ENCODE peak calls at places on chromosomes 11 and 22, in four cellular contexts. One of them, this sample, is unnamed. For H3K4me1, the result is how much of the 10 kb centered on the place peaks cover.

GRCh38 chr11:92735039-92735438 is 234.4 kb upstream of the MTNR1B start:
- DNase-seq in OCI-LY7: no peak
- DNase-seq in A673: peak
- DNase-seq in Peyer's patch: no peak
- DNase-seq in this sample: no peak

GRCh38 chr22:33757443-33758124 is 162.7 kb downstream of the LARGE1 start:
- DNase-seq in OCI-LY7: no peak
- DNase-seq in A673: no peak
- DNase-seq in Peyer's patch: no peak
- DNase-seq in this sample: no peak

GRCh38 chr11:44329472-44330230 is 19.7 kb upstream of the ALX4 start:
- DNase-seq in OCI-LY7: no peak
- DNase-seq in A673: no peak
- DNase-seq in Peyer's patch: no peak
- DNase-seq in this sample: no peak

GRCh38 chr22:39622881-39623367 is 52.4 kb downstream of the CACNA1I start:
- DNase-seq in OCI-LY7: no peak
- DNase-seq in A673: peak
- DNase-seq in Peyer's patch: peak
- DNase-seq in this sample: no peak

GRCh38 chr22:21936151-21936778 is 16.4 kb downstream of the PPM1F start:
- DNase-seq in OCI-LY7: no peak
- DNase-seq in A673: no peak
- DNase-seq in Peyer's patch: no peak
- DNase-seq in this sample: no peak

GRCh38 chr11:8989411-8989810 is 14.4 kb downstream of the NRIP3 start:
- DNase-seq in OCI-LY7: no peak
- DNase-seq in A673: no peak
- DNase-seq in Peyer's patch: no peak
- DNase-seq in this sample: no peak

GRCh38 chr22:19889951-19890350 is 35.3 kb upstream of the GNB1L start:
- DNase-seq in OCI-LY7: peak
- DNase-seq in A673: no peak
- DNase-seq in Peyer's patch: no peak
- DNase-seq in this sample: peak

GRCh38 chr11:22177186-22177585 is 15.7 kb upstream of the ANO5 start:
- DNase-seq in OCI-LY7: no peak
- DNase-seq in A673: no peak
- DNase-seq in Peyer's patch: no peak
- DNase-seq in this sample: no peak

GRCh38 chr11:70077411-70078094 is 564 bp upstream of the ANO1 start:
- DNase-seq in OCI-LY7: no peak
- DNase-seq in A673: no peak
- DNase-seq in Peyer's patch: no peak
- DNase-seq in this sample: no peak

GRCh38 chr11:70078796-70079616 is 889 bp downstream of the ANO1 start:
- DNase-seq in OCI-LY7: no peak
- DNase-seq in A673: no peak
- DNase-seq in Peyer's patch: no peak
- DNase-seq in this sample: peak

GRCh38 chr11:70080763-70081162 is 2.6 kb downstream of the ANO1 start:
- DNase-seq in OCI-LY7: no peak
- DNase-seq in A673: no peak
- DNase-seq in Peyer's patch: no peak
- DNase-seq in this sample: no peak

GRCh38 chr11:70078095-70078795 is at the start of gene ANO1:
- DNase-seq in OCI-LY7: no peak
- DNase-seq in A673: no peak
- DNase-seq in Peyer's patch: no peak
- DNase-seq in this sample: no peak

DNA sequence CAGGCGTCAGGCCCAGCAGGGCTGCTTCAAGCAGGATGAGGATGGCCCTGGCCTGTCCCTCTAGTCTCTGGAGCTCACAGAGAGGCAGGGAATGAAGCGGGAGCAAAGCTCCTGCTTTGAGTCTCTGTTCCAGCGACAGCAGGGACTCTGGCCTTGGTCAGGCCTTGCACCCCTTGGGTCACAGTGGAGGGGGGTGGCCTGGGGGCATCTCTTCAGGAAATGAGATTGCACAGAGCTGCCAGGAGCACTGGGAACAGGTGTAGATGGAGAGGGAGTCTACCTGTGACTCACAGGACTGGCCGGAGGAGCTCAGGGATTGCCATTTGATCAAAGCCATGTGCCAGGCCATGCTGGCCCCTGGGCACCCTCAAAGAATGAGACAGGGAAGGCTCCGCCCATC is 1.6 kb downstream of the ANO1 start:
- DNase-seq in OCI-LY7: no peak
- DNase-seq in A673: no peak
- DNase-seq in Peyer's patch: no peak
- DNase-seq in this sample: no peak
- H3K27ac ChIP-seq in OCI-LY7: no peak
- H3K27ac ChIP-seq in A673: no peak
- H3K27ac ChIP-seq in Peyer's patch: no peak
- H3K27ac ChIP-seq in this sample: peak

GRCh38 chr11:61587951-61588695 is 7.2 kb upstream of the SYT7 start:
- DNase-seq in OCI-LY7: peak
- DNase-seq in A673: peak
- DNase-seq in Peyer's patch: peak
- DNase-seq in this sample: peak
- H3K4me3 ChIP-seq in OCI-LY7: no peak
- H3K4me3 ChIP-seq in A673: peak
- H3K4me3 ChIP-seq in Peyer's patch: peak
- H3K4me3 ChIP-seq in this sample: peak

DNA sequence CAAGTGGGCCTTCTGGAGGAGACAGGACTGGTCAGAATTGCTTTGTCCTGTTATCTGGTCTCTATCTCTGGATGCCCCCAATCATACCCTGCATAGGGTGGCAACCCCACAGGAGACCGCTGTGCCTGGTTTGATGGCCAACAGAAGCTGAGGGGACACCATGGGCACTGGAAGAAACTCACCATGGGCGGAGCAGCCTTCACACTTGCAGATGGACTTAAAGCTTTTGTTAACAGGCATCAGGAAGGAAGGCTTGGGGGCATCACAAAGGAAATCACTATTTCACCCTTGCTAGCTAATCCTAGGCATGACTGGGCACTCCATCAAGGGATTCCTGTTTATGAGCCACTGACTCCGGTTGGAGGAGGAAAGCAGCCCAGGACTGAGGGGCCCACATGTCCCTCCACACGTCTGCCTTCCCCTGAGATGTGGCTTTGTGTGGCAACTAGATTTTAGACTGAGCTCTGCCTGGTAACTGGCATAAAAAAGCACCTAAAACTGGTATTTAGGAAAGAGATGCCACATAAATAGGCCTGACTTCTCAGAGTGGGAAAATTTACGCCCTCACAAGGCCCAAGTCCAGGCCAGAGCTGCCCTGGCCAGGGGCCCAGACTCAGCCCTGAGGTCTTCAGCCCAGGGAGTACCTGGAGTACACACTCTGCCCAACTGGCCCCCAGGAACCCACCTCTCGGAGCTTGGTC is 57.0 kb upstream of the LYVE1 start:
- DNase-seq in OCI-LY7: no peak
- DNase-seq in A673: no peak
- DNase-seq in Peyer's patch: no peak
- DNase-seq in this sample: no peak
- H3K4me1 ChIP-seq in OCI-LY7: under half
- H3K4me1 ChIP-seq in A673: under half
- H3K4me1 ChIP-seq in Peyer's patch: under half
- H3K4me1 ChIP-seq in this sample: under half

GRCh38 chr11:76318744-76319384 is 62.1 kb downstream of the THAP12 start:
- DNase-seq in OCI-LY7: peak
- DNase-seq in A673: peak
- DNase-seq in Peyer's patch: peak
- DNase-seq in this sample: peak
- H3K27ac ChIP-seq in OCI-LY7: no peak
- H3K27ac ChIP-seq in A673: no peak
- H3K27ac ChIP-seq in Peyer's patch: no peak
- H3K27ac ChIP-seq in this sample: no peak

GRCh38 chr11:14144905-14145304 is 182.4 kb downstream of the SPON1 start:
- DNase-seq in OCI-LY7: no peak
- DNase-seq in A673: no peak
- DNase-seq in Peyer's patch: no peak
- DNase-seq in this sample: no peak

GRCh38 chr11:14137282-14137681 is 174.8 kb downstream of the SPON1 start:
- DNase-seq in OCI-LY7: no peak
- DNase-seq in A673: no peak
- DNase-seq in Peyer's patch: no peak
- DNase-seq in this sample: no peak

GRCh38 chr11:14136561-14136960 is 174.0 kb downstream of the SPON1 start:
- DNase-seq in OCI-LY7: no peak
- DNase-seq in A673: no peak
- DNase-seq in Peyer's patch: no peak
- DNase-seq in this sample: no peak

DNA sequence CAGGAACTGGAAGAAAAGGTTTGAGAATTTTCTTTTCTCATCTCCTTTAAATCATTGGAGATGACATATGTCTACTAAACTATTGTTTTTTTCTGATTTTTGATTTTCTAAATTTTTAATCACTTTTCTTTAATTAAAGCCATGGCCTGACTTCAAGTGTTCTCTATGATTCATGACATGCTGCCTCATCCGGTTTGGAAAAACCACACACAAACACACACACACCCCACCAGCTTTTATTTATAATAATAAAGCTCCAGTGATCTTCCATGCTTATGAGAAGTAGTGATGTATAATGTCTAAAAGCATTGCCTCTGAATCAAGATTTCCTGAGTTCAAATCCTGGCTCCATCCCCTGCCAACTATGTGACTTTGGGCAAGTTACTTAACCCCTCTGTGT is 179.2 kb downstream of the SPON1 start:
- DNase-seq in OCI-LY7: no peak
- DNase-seq in A673: no peak
- DNase-seq in Peyer's patch: no peak
- DNase-seq in this sample: no peak
- H3K4me3 ChIP-seq in OCI-LY7: no peak
- H3K4me3 ChIP-seq in A673: no peak
- H3K4me3 ChIP-seq in Peyer's patch: no peak
- H3K4me3 ChIP-seq in this sample: no peak

GRCh38 chr22:49534386-49534785 is 293.3 kb downstream of the BRD1 start:
- DNase-seq in OCI-LY7: no peak
- DNase-seq in A673: no peak
- DNase-seq in Peyer's patch: no peak
- DNase-seq in this sample: peak
- H3K4me1 ChIP-seq in OCI-LY7: under half
- H3K4me1 ChIP-seq in A673: under half
- H3K4me1 ChIP-seq in Peyer's patch: under half
- H3K4me1 ChIP-seq in this sample: under half

GRCh38 chr11:126268708-126269579 is at the start of the genes FOXRED1 and SRPRA:
- DNase-seq in OCI-LY7: peak
- DNase-seq in A673: peak
- DNase-seq in Peyer's patch: peak
- DNase-seq in this sample: peak

GRCh38 chr11:126265801-126266200 is 2.9 kb downstream of the SRPRA start:
- DNase-seq in OCI-LY7: no peak
- DNase-seq in A673: peak
- DNase-seq in Peyer's patch: no peak
- DNase-seq in this sample: no peak

GRCh38 chr11:126268361-126268707 is 361 bp downstream of the SRPRA start:
- DNase-seq in OCI-LY7: peak
- DNase-seq in A673: no peak
- DNase-seq in Peyer's patch: no peak
- DNase-seq in this sample: no peak

GRCh38 chr11:126263489-126263888 is 5.2 kb downstream of the SRPRA start:
- DNase-seq in OCI-LY7: no peak
- DNase-seq in A673: no peak
- DNase-seq in Peyer's patch: no peak
- DNase-seq in this sample: no peak

DNA sequence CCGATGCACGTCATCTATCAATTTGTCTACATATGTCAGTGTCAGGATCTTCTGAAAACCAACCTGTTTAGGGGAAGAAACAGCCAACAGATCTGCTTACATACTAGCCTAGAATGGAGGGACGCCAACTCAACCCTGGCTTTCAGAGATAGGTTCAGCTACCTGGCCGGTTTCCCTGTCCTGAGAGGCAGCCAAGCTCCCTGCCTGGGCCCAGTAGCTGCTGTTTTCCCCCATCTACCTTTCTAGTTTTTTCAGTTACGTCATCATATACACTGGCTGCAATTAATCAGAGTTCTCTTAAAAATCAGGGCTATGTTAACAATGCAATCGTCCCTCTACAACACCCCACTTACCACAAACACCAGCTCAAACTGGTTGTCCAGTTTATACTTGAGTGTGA is 1.0 kb downstream of the SRPRA start:
- DNase-seq in OCI-LY7: no peak
- DNase-seq in A673: no peak
- DNase-seq in Peyer's patch: no peak
- DNase-seq in this sample: no peak
- H3K27ac ChIP-seq in OCI-LY7: peak
- H3K27ac ChIP-seq in A673: peak
- H3K27ac ChIP-seq in Peyer's patch: peak
- H3K27ac ChIP-seq in this sample: peak

DNA sequence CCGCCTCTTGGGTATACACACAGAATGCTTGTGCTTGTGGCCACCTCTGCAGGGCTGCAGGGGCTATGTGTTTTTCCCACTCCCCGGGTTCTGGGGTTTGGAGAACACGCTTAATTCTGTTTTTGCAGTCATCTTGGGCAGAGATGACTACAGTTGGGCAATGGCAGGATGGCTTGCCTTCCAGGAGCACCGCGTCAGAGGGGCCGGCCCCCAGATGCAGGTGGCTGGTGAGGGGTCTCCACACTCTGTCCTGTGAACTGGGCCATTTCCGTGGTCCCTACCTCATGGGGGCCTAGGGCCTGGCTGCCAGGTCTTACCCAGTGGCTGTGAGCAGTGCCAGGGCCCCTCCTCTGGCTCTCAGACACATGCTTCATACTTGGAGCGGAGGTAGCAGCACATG is 68.3 kb downstream of the CTTN start:
- DNase-seq in OCI-LY7: no peak
- DNase-seq in A673: no peak
- DNase-seq in Peyer's patch: no peak
- DNase-seq in this sample: no peak
- H3K4me3 ChIP-seq in OCI-LY7: no peak
- H3K4me3 ChIP-seq in A673: no peak
- H3K4me3 ChIP-seq in Peyer's patch: no peak
- H3K4me3 ChIP-seq in this sample: no peak

DNA sequence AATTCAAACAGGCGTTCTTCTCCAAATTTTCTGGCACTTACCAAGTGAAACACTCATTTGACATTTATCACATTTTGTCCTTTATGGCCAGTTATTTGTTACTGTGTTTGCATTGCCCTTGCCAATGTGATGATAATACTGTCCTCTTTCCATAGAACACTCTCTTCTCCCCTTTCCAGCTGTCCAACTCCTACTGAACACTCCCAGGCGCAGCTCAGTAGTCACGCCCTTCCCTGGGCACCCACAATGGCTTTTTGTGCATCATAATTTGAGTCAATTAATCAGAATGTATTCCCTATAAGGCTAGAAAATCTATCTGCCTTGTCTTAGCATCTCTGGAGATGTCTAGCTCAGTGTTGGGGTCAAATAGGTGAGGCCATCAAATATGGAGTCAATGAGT is 21.2 kb upstream of the B3GAT1 start:
- DNase-seq in OCI-LY7: no peak
- DNase-seq in A673: no peak
- DNase-seq in Peyer's patch: no peak
- DNase-seq in this sample: no peak
- H3K4me1 ChIP-seq in OCI-LY7: under half
- H3K4me1 ChIP-seq in A673: under half
- H3K4me1 ChIP-seq in Peyer's patch: under half
- H3K4me1 ChIP-seq in this sample: under half